ENCODE peak calls at places on chromosomes 13 and 19, in six cellular contexts. V is EL; I is activated CD8-positive, alpha-beta T cell treated with anti-CD3 and anti-CD28 coated beads, Interleukin-2, amount 10 ng/mL, durations not matched to agents 7 days and 5 days; O is smooth muscle cell of the brain vasculature; U is AG08395; G is A549. Q is an unnamed sample.

GRCh38 chr13:34357435-34358232 is 539.7 kb downstream of the RFC3 start:
- DNase-seq in V (peak; percentile 87), I (no peak), O (no peak), U (peak; percentile 75), G (no peak), Q (peak; percentile 60)

GRCh38 chr13:110163020-110163658 is 143.8 kb downstream of the COL4A1 start:
- DNase-seq in V (no peak), I (no peak), O (no peak), U (no peak), G (no peak), Q (no peak)

GRCh38 chr19:410243-410781 is 1.4 kb upstream of the C2CD4C start:
- DNase-seq in V (no peak), I (no peak), O (no peak), U (no peak), G (no peak), Q (no peak)

GRCh38 chr13:33372251-33372919 is 86.8 kb upstream of the STARD13 start:
- DNase-seq in V (no peak), I (no peak), O (no peak), U (no peak), G (no peak), Q (peak; percentile 38)

GRCh38 chr13:28621439-28621838 is 37.5 kb upstream of the POMP start:
- DNase-seq in V (no peak), I (no peak), O (no peak), U (no peak), G (no peak), Q (no peak)

GRCh38 chr13:22232186-22232585 is 561.3 kb downstream of the FGF9 start:
- DNase-seq in V (no peak), I (no peak), O (no peak), U (no peak), G (no peak), Q (no peak)

GRCh38 chr19:35169226-35169995 is 14.9 kb downstream of the FXYD5 start:
- DNase-seq in V (no peak), I (no peak), O (no peak), U (no peak), G (no peak), Q (no peak)

GRCh38 chr13:66543780-66544179 is 686.4 kb downstream of the PCDH9 start:
- DNase-seq in V (no peak), I (no peak), O (no peak), U (no peak), G (no peak), Q (no peak)

GRCh38 chr19:48591021-48591420 is 15.5 kb upstream of the SPACA4 start:
- DNase-seq in V (peak; percentile 28), I (no peak), O (no peak), U (no peak), G (no peak), Q (peak; percentile 7)

GRCh38 chr19:17548145-17548544 is 7.3 kb upstream of the COLGALT1 start:
- DNase-seq in V (no peak), I (no peak), O (no peak), U (no peak), G (no peak), Q (no peak)

GRCh38 chr19:16366433-16367268 is 42.0 kb downstream of the KLF2 start:
- DNase-seq in V (no peak), I (peak; percentile 61), O (no peak), U (no peak), G (no peak), Q (no peak)

GRCh38 chr13:67070306-67070705 is 159.8 kb downstream of the PCDH9 start:
- DNase-seq in V (no peak), I (no peak), O (no peak), U (no peak), G (no peak), Q (no peak)

GRCh38 chr19:18204394-18205179 is 745 bp upstream of the RAB3A start:
- DNase-seq in V (no peak), I (no peak), O (peak; percentile 57), U (no peak), G (no peak), Q (no peak)

GRCh38 chr13:99467764-99468163 is 33.5 kb upstream of the TM9SF2 start:
- DNase-seq in V (peak; percentile 39), I (no peak), O (peak; percentile 6), U (peak; percentile 59), G (no peak), Q (no peak)

GRCh38 chr19:43784251-43784980 is 3.6 kb upstream of the KCNN4 start:
- DNase-seq in V (peak; percentile 88), I (peak; percentile 65), O (no peak), U (peak; percentile 88), G (peak; percentile 92), Q (peak; percentile 90)

GRCh38 chr19:38037151-38037611 is 130.2 kb downstream of the SIPA1L3 start:
- DNase-seq in V (no peak), I (no peak), O (no peak), U (no peak), G (no peak), Q (peak; percentile 50)

GRCh38 chr13:51781246-51782022 is 22.5 kb downstream of the DHRS12 start:
- DNase-seq in V (peak; percentile 37), I (no peak), O (no peak), U (peak; percentile 15), G (no peak), Q (no peak)

GRCh38 chr13:33312150-33312908 is 26.8 kb upstream of the STARD13 start:
- DNase-seq in V (peak; percentile 16), I (no peak), O (peak; percentile 24), U (peak; percentile 24), G (no peak), Q (peak; percentile 45)

GRCh38 chr13:27427663-27428062 is 3.2 kb downstream of the GTF3A start:
- DNase-seq in V (no peak), I (no peak), O (no peak), U (no peak), G (no peak), Q (no peak)

GRCh38 chr19:8069116-8069973 is 16.8 kb downstream of the CCL25 start:
- DNase-seq in V (no peak), I (peak; percentile 31), O (no peak), U (no peak), G (no peak), Q (no peak)

GRCh38 chr19:47107201-47107952 is 6.2 kb downstream of the ZC3H4 start:
- DNase-seq in V (peak; percentile 36), I (peak; percentile 62), O (no peak), U (no peak), G (no peak), Q (no peak)

GRCh38 chr13:24124789-24125476 is 35.6 kb upstream of the SPATA13 start:
- DNase-seq in V (no peak), I (no peak), O (no peak), U (no peak), G (no peak), Q (no peak)

GRCh38 chr13:32443111-32443510 is 15.2 kb upstream of the N4BP2L1 start:
- DNase-seq in V (peak; percentile 19), I (peak; percentile 67), O (no peak), U (no peak), G (peak; percentile 6), Q (no peak)

GRCh38 chr13:50843256-50844043 is at the start of gene DLEU7:
- DNase-seq in V (no peak), I (no peak), O (no peak), U (no peak), G (no peak), Q (no peak)

GRCh38 chr13:39531646-39532045 is 71.3 kb downstream of the LHFPL6 start:
- DNase-seq in V (peak; percentile 38), I (no peak), O (no peak), U (no peak), G (no peak), Q (peak; percentile 6)

GRCh38 chr13:83452292-83452950 is 429.9 kb downstream of the SLITRK1 start:
- DNase-seq in V (no peak), I (no peak), O (no peak), U (no peak), G (no peak), Q (no peak)

GRCh38 chr19:56105090-56105701 is 15.9 kb downstream of the ZNF787 start:
- DNase-seq in V (no peak), I (peak; percentile 61), O (no peak), U (no peak), G (peak; percentile 57), Q (peak; percentile 24)

GRCh38 chr13:76822691-76823267 is 63.4 kb downstream of the KCTD12 start:
- DNase-seq in V (peak; percentile 31), I (no peak), O (no peak), U (peak; percentile 76), G (no peak), Q (peak; percentile 66)

GRCh38 chr13:108679989-108680388 is 50.6 kb downstream of the MYO16 start:
- DNase-seq in V (no peak), I (no peak), O (no peak), U (no peak), G (no peak), Q (no peak)

GRCh38 chr19:1045247-1045603 is 5.3 kb downstream of the ABCA7 start:
- DNase-seq in V (no peak), I (peak; percentile 75), O (no peak), U (no peak), G (peak; percentile 61), Q (no peak)

GRCh38 chr13:44870456-44870929 is 118.8 kb downstream of the NUFIP1 start:
- DNase-seq in V (no peak), I (no peak), O (no peak), U (no peak), G (no peak), Q (no peak)

GRCh38 chr19:8004723-8005513 is 523 bp downstream of the ELAVL1 start:
- DNase-seq in V (peak; percentile 22), I (peak; percentile 38), O (no peak), U (peak; percentile 21), G (no peak), Q (peak; percentile 34)

GRCh38 chr13:77034883-77035282 is 7.9 kb upstream of the FBXL3 start:
- DNase-seq in V (peak; percentile 56), I (no peak), O (no peak), U (peak; percentile 45), G (no peak), Q (no peak)

GRCh38 chr19:48858984-48859710 is 9.3 kb downstream of the PLEKHA4 start:
- DNase-seq in V (no peak), I (peak; percentile 88), O (no peak), U (no peak), G (no peak), Q (no peak)

GRCh38 chr19:42024622-42025111 is 30.6 kb upstream of the ATP1A3 start:
- DNase-seq in V (peak; percentile 83), I (no peak), O (no peak), U (peak; percentile 93), G (no peak), Q (peak; percentile 84)

GRCh38 chr13:50235604-50236003 is 220.4 kb downstream of the KCNRG start:
- DNase-seq in V (no peak), I (no peak), O (no peak), U (no peak), G (no peak), Q (no peak)

GRCh38 chr13:39789451-39789850 is 134.0 kb downstream of the COG6 start:
- DNase-seq in V (no peak), I (no peak), O (no peak), U (no peak), G (no peak), Q (no peak)

GRCh38 chr19:17406039-17406886 is 833 bp upstream of the BST2 start:
- DNase-seq in V (peak; percentile 76), I (peak; percentile 75), O (peak; percentile 45), U (no peak), G (no peak), Q (peak; percentile 75)

GRCh38 chr13:30884543-30884942 is 21.5 kb upstream of the MEDAG start:
- DNase-seq in V (no peak), I (no peak), O (no peak), U (no peak), G (no peak), Q (no peak)

Q was measured in myocyte.